ENCODE peak calls at places on chromosomes 1 and 21, in nine cellular contexts. Y is cardiac muscle cell; R is T-helper 17 cell; M is astrocyte of the cerebellum; S is glutamatergic neuron; G is activated CD4-positive, alpha-beta T cell treated with anti-CD3 and anti-CD28 coated beads, Interleukin-2, amount 50 U/mL, for 1 hour; P is brain pericyte; T is midbrain; H is iPS-NIHi11. B is an unnamed sample.

GRCh38 chr1:248739580-248740205 is 15.9 kb downstream of the LYPD8 start:
- DNase-seq in Y (no peak), R (no peak), M (no peak), S (no peak), G (no peak), P (no peak), T (no peak), H (no peak), B (no peak)

GRCh38 chr1:1804301-1804700 is 26.0 kb upstream of the NADK start:
- DNase-seq in Y (no peak), R (no peak), M (no peak), S (no peak), G (no peak), P (no peak), T (no peak), H (no peak), B (no peak)

GRCh38 chr1:161887724-161888287 is 121.7 kb downstream of the ATF6 start:
- DNase-seq in Y (no peak), R (no peak), M (no peak), S (no peak), G (no peak), P (no peak), T (no peak), H (no peak), B (no peak)

GRCh38 chr21:37223804-37224345 is 43.3 kb downstream of the VPS26C start:
- DNase-seq in Y (no peak), R (no peak), M (no peak), S (no peak), G (no peak), P (no peak), T (no peak), H (no peak), B (no peak)

GRCh38 chr1:152663098-152663497 is at the start of gene LCE2D:
- DNase-seq in Y (no peak), R (no peak), M (no peak), S (no peak), G (no peak), P (no peak), T (no peak), H (no peak), B (no peak)

GRCh38 chr1:14855824-14856223 is 257.3 kb downstream of the KAZN start:
- DNase-seq in Y (no peak), R (no peak), M (no peak), S (no peak), G (no peak), P (no peak), T (no peak), H (no peak), B (no peak)

GRCh38 chr1:91742848-91743292 is 143.1 kb downstream of the TGFBR3 start:
- DNase-seq in Y (peak; percentile 59), R (no peak), M (peak; percentile 85), S (no peak), G (no peak), P (no peak), T (no peak), H (no peak), B (no peak)

GRCh38 chr1:16371725-16372124 is 4.7 kb downstream of the SZRD1 start:
- DNase-seq in Y (peak; percentile 76), R (no peak), M (no peak), S (no peak), G (no peak), P (no peak), T (no peak), H (no peak), B (no peak)

GRCh38 chr1:65991694-65992093 is 199.0 kb downstream of the PDE4B start:
- DNase-seq in Y (no peak), R (no peak), M (no peak), S (no peak), G (no peak), P (no peak), T (no peak), H (no peak), B (no peak)

GRCh38 chr21:29230541-29231275 is 68.0 kb upstream of the BACH1 start:
- DNase-seq in Y (peak; percentile 21), R (no peak), M (no peak), S (no peak), G (no peak), P (no peak), T (no peak), H (no peak), B (no peak)

GRCh38 chr1:56188855-56189254 is 390.5 kb downstream of the PLPP3 start:
- DNase-seq in Y (no peak), R (no peak), M (no peak), S (no peak), G (no peak), P (no peak), T (peak; percentile 21), H (no peak), B (no peak)

GRCh38 chr1:205680073-205680851 is at the start of gene SLC45A3:
- DNase-seq in Y (no peak), R (no peak), M (no peak), S (peak; percentile 52), G (peak; percentile 37), P (no peak), T (peak; percentile 28), H (peak; percentile 83), B (peak; percentile 21)

GRCh38 chr1:3387401-3387800 is 67.1 kb upstream of the ARHGEF16 start:
- DNase-seq in Y (no peak), R (no peak), M (no peak), S (no peak), G (no peak), P (no peak), T (no peak), H (no peak), B (no peak)

GRCh38 chr1:187051618-187052232 is 223.0 kb downstream of the PLA2G4A start:
- DNase-seq in Y (peak; percentile 65), R (no peak), M (peak; percentile 49), S (no peak), G (no peak), P (no peak), T (peak; percentile 17), H (peak; percentile 42), B (no peak)

GRCh38 chr21:36788116-36788515 is 89.2 kb downstream of the SIM2 start:
- DNase-seq in Y (peak; percentile 20), R (no peak), M (no peak), S (no peak), G (no peak), P (no peak), T (no peak), H (no peak), B (no peak)

GRCh38 chr1:230185076-230186001 is 118.3 kb downstream of the GALNT2 start:
- DNase-seq in Y (no peak), R (no peak), M (no peak), S (no peak), G (no peak), P (no peak), T (no peak), H (no peak), B (no peak)

GRCh38 chr1:28668191-28668955 is at the start of gene GMEB1:
- DNase-seq in Y (peak; percentile 91), R (peak; percentile 81), M (peak; percentile 38), S (peak; percentile 90), G (peak; percentile 79), P (peak; percentile 25), T (peak; percentile 89), H (peak; percentile 98), B (peak; percentile 81)

GRCh38 chr1:224565611-224566406 is 50.3 kb upstream of the CNIH3 start:
- DNase-seq in Y (no peak), R (no peak), M (no peak), S (no peak), G (no peak), P (peak; percentile 65), T (no peak), H (no peak), B (no peak)

GRCh38 chr1:28115267-28115666 is 26.9 kb upstream of the EYA3 start:
- DNase-seq in Y (peak; percentile 62), R (no peak), M (no peak), S (no peak), G (no peak), P (no peak), T (no peak), H (no peak), B (peak; percentile 12)

GRCh38 chr1:55833452-55834160 is 618.4 kb upstream of the USP24 start:
- DNase-seq in Y (peak; percentile 33), R (no peak), M (peak; percentile 82), S (no peak), G (no peak), P (no peak), T (no peak), H (no peak), B (no peak)

GRCh38 chr1:214178102-214178501 is 102.9 kb upstream of the SMYD2 start:
- DNase-seq in Y (no peak), R (no peak), M (no peak), S (no peak), G (no peak), P (no peak), T (no peak), H (no peak), B (no peak)

GRCh38 chr1:158203693-158204457 is 23.2 kb downstream of the CD1D start:
- DNase-seq in Y (peak; percentile 77), R (no peak), M (peak; percentile 47), S (no peak), G (no peak), P (peak; percentile 6), T (peak; percentile 83), H (no peak), B (no peak)

GRCh38 chr1:2352341-2353214 is 38.8 kb downstream of the MORN1 start:
- DNase-seq in Y (no peak), R (peak; percentile 7), M (no peak), S (peak; percentile 9), G (no peak), P (no peak), T (no peak), H (no peak), B (no peak)

GRCh38 chr1:237191403-237191802 is 149.4 kb downstream of the RYR2 start:
- DNase-seq in Y (no peak), R (no peak), M (no peak), S (no peak), G (no peak), P (no peak), T (no peak), H (no peak), B (no peak)

GRCh38 chr1:29004288-29004687 is 89.9 kb downstream of the EPB41 start:
- DNase-seq in Y (no peak), R (no peak), M (no peak), S (no peak), G (no peak), P (no peak), T (no peak), H (no peak), B (no peak)

GRCh38 chr1:53799141-53799540 is 39.0 kb downstream of the NDC1 start:
- DNase-seq in Y (no peak), R (no peak), M (no peak), S (no peak), G (no peak), P (no peak), T (no peak), H (no peak), B (no peak)

GRCh38 chr1:171441278-171441677 is 44.1 kb upstream of the PRRC2C start:
- DNase-seq in Y (peak; percentile 51), R (no peak), M (peak; percentile 40), S (no peak), G (no peak), P (no peak), T (no peak), H (no peak), B (no peak)

GRCh38 chr1:34113887-34114286 is 51.1 kb downstream of the CSMD2 start:
- DNase-seq in Y (peak; percentile 1), R (no peak), M (peak; percentile 3), S (no peak), G (no peak), P (no peak), T (peak; percentile 3), H (peak; percentile 32), B (no peak)

GRCh38 chr21:41664881-41665765 is 101.7 kb downstream of the RIPK4 start:
- DNase-seq in Y (peak; percentile 37), R (no peak), M (no peak), S (no peak), G (no peak), P (no peak), T (no peak), H (no peak), B (no peak)

GRCh38 chr1:18332626-18333025 is 148.1 kb upstream of the KLHDC7A start:
- DNase-seq in Y (no peak), R (no peak), M (no peak), S (no peak), G (no peak), P (no peak), T (no peak), H (peak; percentile 51), B (no peak)

GRCh38 chr21:38811257-38811656 is 5.5 kb downstream of the ETS2 start:
- DNase-seq in Y (peak; percentile 72), R (no peak), M (peak; percentile 85), S (no peak), G (no peak), P (no peak), T (no peak), H (no peak), B (no peak)

B was measured in activated gamma-delta T cell treated with Interleukin-2 at 50 U/mL for 16 hours.